ENCODE peak calls at places on chromosomes 2 and 18, in four cellular contexts. Z, D, F and T are unnamed samples.

GRCh38 chr2:53452957-53453748 is 314.5 kb upstream of the CHAC2 start:
- DNase-seq in D (no peak), F (no peak), Z (no peak), T (no peak)

GRCh38 chr2:45845566-45845965 is 194.1 kb downstream of the PRKCE start:
- DNase-seq in Z (no peak), F (no peak), D (no peak), T (no peak)

GRCh38 chr2:40127890-40128548 is 323.9 kb downstream of the SLC8A1 start:
- DNase-seq in Z (no peak), D (no peak), F (peak), T (no peak)

GRCh38 chr2:186575302-186575701 is 14.6 kb upstream of the ITGAV start:
- DNase-seq in Z (peak), D (no peak), F (peak), T (peak)

GRCh38 chr2:120661551-120661950 is 74.1 kb upstream of the GLI2 start:
- DNase-seq in F (no peak), Z (peak), D (no peak), T (no peak)

GRCh38 chr18:63382843-63383242 is 15.8 kb upstream of the KDSR start:
- DNase-seq in Z (no peak), D (no peak), F (no peak), T (no peak)

GRCh38 chr2:168350380-168350779 is 103.0 kb upstream of the STK39 start:
- DNase-seq in D (no peak), Z (no peak), F (no peak), T (no peak)

GRCh38 chr2:9154061-9154460 is 52.6 kb upstream of the ASAP2 start:
- DNase-seq in Z (no peak), F (no peak), D (no peak), T (no peak)

GRCh38 chr2:176584333-176584732 is 315.1 kb downstream of the MTX2 start:
- DNase-seq in D (no peak), F (no peak), Z (no peak), T (no peak)